ENCODE peak calls at places on chromosome 5, in six cellular contexts. O, Z, H, W, G and E are unnamed samples. For H3K79me1, the result is how much of the 10 kb centered on the place peaks cover.

GRCh38 chr5:94378062-94378461 is 240.3 kb downstream of the KIAA0825 start:
- DNase-seq in Z (no peak), G (no peak), O (no peak), W (no peak), H (no peak), E (no peak)

GRCh38 chr5:116088062-116088461 is 3.2 kb downstream of the COMMD10 start:
- DNase-seq in Z (no peak), O (no peak), H (no peak), G (no peak), W (no peak), E (no peak)

GRCh38 chr5:139904566-139905400 is 109.2 kb downstream of the PSD2 start:
- DNase-seq in G (peak), Z (no peak), H (peak), O (no peak), W (peak), E (no peak)

GRCh38 chr5:142511318-142511717 is 174.6 kb downstream of the FGF1 start:
- DNase-seq in Z (no peak), G (no peak), O (no peak), W (no peak), H (no peak), E (no peak)

GRCh38 chr5:116626272-116626723 is 51.7 kb upstream of the SEMA6A start:
- DNase-seq in H (no peak), W (no peak), Z (no peak), G (no peak), O (peak), E (peak)

GRCh38 chr5:157750320-157750719 is 6.8 kb downstream of the LSM11 start:
- DNase-seq in G (no peak), W (no peak), O (peak), H (no peak), Z (no peak), E (peak)

GRCh38 chr5:40552981-40553380 is 126.7 kb upstream of the PTGER4 start:
- DNase-seq in G (no peak), O (peak), Z (no peak), H (no peak), W (no peak), E (no peak)

GRCh38 chr5:134224905-134225779 is 731 bp downstream of the PPP2CA start:
- DNase-seq in O (peak), H (peak), Z (peak), W (peak), G (peak), E (peak)

GRCh38 chr5:72612810-72613209 is 105.6 kb upstream of the ZNF366 start:
- DNase-seq in W (no peak), O (peak), G (no peak), H (no peak), Z (no peak), E (no peak)

GRCh38 chr5:116746668-116747067 is 172.0 kb upstream of the SEMA6A start:
- DNase-seq in G (no peak), H (no peak), O (no peak), Z (no peak), W (no peak), E (peak)

GRCh38 chr5:151054713-151055112 is 26.1 kb downstream of the TNIP1 start:
- DNase-seq in W (no peak), G (no peak), O (no peak), Z (no peak), H (no peak), E (no peak)

GRCh38 chr5:138502521-138502920 is 37.2 kb downstream of the EGR1 start:
- DNase-seq in H (no peak), W (no peak), G (no peak), Z (no peak), O (no peak), E (no peak)

GRCh38 chr5:84361572-84361971 is 23.1 kb downstream of the EDIL3 start:
- DNase-seq in H (no peak), Z (no peak), G (no peak), O (peak), W (no peak), E (no peak)

GRCh38 chr5:127587246-127587917 is 61.5 kb upstream of the CTXN3 start:
- DNase-seq in H (no peak), W (no peak), O (no peak), G (no peak), Z (no peak), E (no peak)

GRCh38 chr5:159257007-159257406 is 6.1 kb upstream of the UBLCP1 start:
- DNase-seq in H (no peak), Z (no peak), O (no peak), G (no peak), W (no peak), E (no peak)

GRCh38 chr5:54774281-54775171 is 210.9 kb downstream of the ESM1 start:
- DNase-seq in G (no peak), Z (no peak), O (no peak), W (no peak), H (no peak), E (no peak)

GRCh38 chr5:133962131-133962530 is 6.3 kb downstream of the C5orf15 start:
- DNase-seq in W (no peak), H (no peak), G (no peak), Z (no peak), O (no peak), E (no peak)

GRCh38 chr5:132447196-132447595 is 43.4 kb downstream of the IRF1 start:
- DNase-seq in O (no peak), G (no peak), H (no peak), Z (no peak), W (no peak), E (no peak)

GRCh38 chr5:79263290-79263689 is 27.4 kb downstream of the JMY start:
- DNase-seq in Z (no peak), H (no peak), O (no peak), W (no peak), G (no peak), E (no peak)

GRCh38 chr5:9898319-9898718 is 268.2 kb upstream of the TAS2R1 start:
- DNase-seq in O (peak), G (peak), W (peak), Z (no peak), H (peak), E (peak)

GRCh38 chr5:83496626-83497025 is 25.1 kb downstream of the VCAN start:
- DNase-seq in H (no peak), Z (no peak), W (no peak), G (no peak), O (no peak), E (no peak)

GRCh38 chr5:73945505-73945904 is 319.5 kb downstream of the ARHGEF28 start:
- DNase-seq in Z (no peak), W (peak), O (no peak), G (no peak), H (no peak), E (no peak)

GRCh38 chr5:157555031-157555640 is 20.4 kb downstream of the ADAM19 start:
- DNase-seq in Z (peak), W (no peak), G (no peak), O (no peak), H (no peak), E (no peak)

GRCh38 chr5:31434898-31435297 is 97.0 kb downstream of the DROSHA start:
- DNase-seq in G (no peak), O (no peak), H (no peak), Z (no peak), W (no peak), E (no peak)

GRCh38 chr5:141564216-141564692 is 54.5 kb downstream of the DIAPH1 start:
- DNase-seq in H (peak), O (peak), W (peak), G (peak), Z (peak), E (peak)

GRCh38 chr5:80146036-80146435 is 109.8 kb downstream of the SERINC5 start:
- DNase-seq in O (no peak), Z (no peak), W (no peak), H (no peak), G (no peak), E (no peak)

GRCh38 chr5:96876292-96876850 is at the start of gene ERAP2:
- DNase-seq in G (no peak), H (no peak), W (no peak), Z (no peak), O (peak), E (peak)

GRCh38 chr5:120454094-120454798 is 9.9 kb upstream of the PRR16 start:
- DNase-seq in G (peak), H (no peak), Z (no peak), W (no peak), O (peak), E (peak)

GRCh38 chr5:110045153-110045552 is 355.4 kb downstream of the MAN2A1 start:
- DNase-seq in W (no peak), H (no peak), G (no peak), O (no peak), Z (no peak), E (peak)

GRCh38 chr5:133950821-133951612 is 17.4 kb downstream of the C5orf15 start:
- DNase-seq in H (no peak), O (no peak), Z (no peak), W (no peak), G (no peak), E (no peak)

GRCh38 chr5:83354958-83355357 is 116.6 kb upstream of the VCAN start:
- DNase-seq in H (peak), O (no peak), Z (no peak), W (peak), G (no peak), E (no peak)

GRCh38 chr5:43017438-43017820 is 22.7 kb downstream of the ANXA2R start:
- DNase-seq in W (no peak), Z (peak), O (peak), G (no peak), H (peak), E (peak)

GRCh38 chr5:52788505-52788821 is 747 bp downstream of the ITGA1 start:
- DNase-seq in O (no peak), Z (no peak), G (no peak), H (no peak), W (no peak), E (no peak)

GRCh38 chr5:52786391-52786790 is 1.3 kb upstream of the ITGA1 start:
- DNase-seq in O (peak), H (no peak), W (no peak), G (no peak), Z (no peak), E (no peak)

GRCh38 chr5:52789378-52789777 is 1.7 kb downstream of the ITGA1 start:
- DNase-seq in Z (no peak), H (no peak), O (no peak), W (no peak), G (no peak), E (no peak)

GRCh38 chr5:52787600-52788504 is at the start of the genes ITGA1 and PELO:
- DNase-seq in G (peak), W (peak), H (peak), O (peak), Z (peak), E (peak)

GRCh38 chr5:52786937-52787599 is 648 bp upstream of the ITGA1 start:
- DNase-seq in H (peak), O (peak), W (no peak), Z (peak), G (no peak), E (peak)
- H2AFZ ChIP-seq in H (no peak), O (no peak), W (no peak), Z (no peak), G (no peak), E (no peak)

GRCh38 chr5:4413996-4414395 is 726.1 kb upstream of the ADAMTS16 start:
- DNase-seq in Z (no peak), G (no peak), H (no peak), W (no peak), O (no peak), E (no peak)
- H3K79me1 ChIP-seq in Z (under half), G (under half), H (under half), W (under half), O (under half), E (under half)

DNA sequence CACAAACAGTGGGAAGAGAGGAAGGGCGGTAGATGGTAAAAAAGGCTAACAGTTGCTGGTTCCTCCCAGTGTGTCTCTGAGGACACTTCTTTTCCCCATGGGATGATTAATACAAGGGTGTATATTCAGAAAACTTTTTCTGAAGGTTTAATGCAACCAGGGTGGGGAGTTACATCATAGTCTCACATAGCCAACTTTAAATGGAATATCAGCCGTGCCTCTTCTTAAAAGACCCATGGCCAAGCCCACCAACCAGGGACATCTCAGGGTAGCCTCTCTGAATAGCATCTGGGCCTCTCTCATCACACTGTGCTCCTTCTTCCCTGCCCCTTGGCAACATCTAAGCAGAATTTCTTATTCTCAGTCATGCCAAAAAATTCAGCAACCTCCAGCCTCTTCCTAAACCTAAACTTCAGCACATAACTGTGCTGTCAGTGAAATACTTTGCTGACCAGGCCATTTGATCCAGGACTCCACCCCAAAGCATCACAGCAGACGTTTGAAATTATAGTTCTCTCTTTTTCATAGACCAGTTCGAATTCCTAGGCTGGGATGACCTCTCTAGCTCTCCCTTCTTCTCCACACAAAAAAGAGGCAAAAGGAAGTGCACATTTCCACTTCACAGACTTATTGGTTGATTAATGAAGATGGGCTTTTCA is 85.3 kb upstream of the RAI14 start:
- DNase-seq in W (no peak), Z (no peak), H (no peak), G (no peak), O (peak), E (peak)
- H2AFZ ChIP-seq in W (no peak), Z (no peak), H (no peak), G (peak), O (peak), E (no peak)

DNA sequence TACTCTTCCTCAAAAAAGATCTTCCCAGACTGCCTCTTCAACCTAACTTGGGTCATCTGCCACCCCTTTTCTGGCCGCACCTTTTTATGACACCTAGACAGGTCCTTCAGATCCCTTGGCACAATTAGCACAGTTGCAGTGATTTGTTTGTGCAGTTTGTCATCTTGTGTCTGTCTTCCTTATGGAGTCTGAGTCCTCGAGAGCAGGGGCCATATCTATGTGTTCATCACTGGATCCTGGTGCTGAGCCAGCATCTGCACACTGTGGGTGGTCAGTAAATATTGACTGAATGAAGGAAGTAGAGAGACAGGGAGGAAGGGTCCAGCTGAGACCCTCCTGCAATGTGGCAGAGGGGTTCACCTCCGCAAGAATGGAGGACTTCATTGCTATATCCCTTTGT is 14.4 kb downstream of the ERGIC1 start:
- DNase-seq in H (no peak), Z (no peak), O (no peak), G (no peak), W (no peak), E (peak)
- H3K79me1 ChIP-seq in H (under half), Z (under half), O (under half), G (under half), W (half or more), E (under half)

GRCh38 chr5:171523781-171524180 is 104.3 kb downstream of the FGF18 start:
- DNase-seq in H (no peak), W (no peak), Z (no peak), G (no peak), O (no peak), E (no peak)

GRCh38 chr5:171518916-171519315 is 99.5 kb downstream of the FGF18 start:
- DNase-seq in H (no peak), G (no peak), W (no peak), O (no peak), Z (no peak), E (no peak)

GRCh38 chr5:171521219-171521633 is 101.8 kb downstream of the FGF18 start:
- DNase-seq in O (peak), H (peak), Z (peak), W (peak), G (no peak), E (peak)

GRCh38 chr5:171521679-171522078 is 102.2 kb downstream of the FGF18 start:
- DNase-seq in W (no peak), H (no peak), Z (peak), G (no peak), O (no peak), E (no peak)

DNA sequence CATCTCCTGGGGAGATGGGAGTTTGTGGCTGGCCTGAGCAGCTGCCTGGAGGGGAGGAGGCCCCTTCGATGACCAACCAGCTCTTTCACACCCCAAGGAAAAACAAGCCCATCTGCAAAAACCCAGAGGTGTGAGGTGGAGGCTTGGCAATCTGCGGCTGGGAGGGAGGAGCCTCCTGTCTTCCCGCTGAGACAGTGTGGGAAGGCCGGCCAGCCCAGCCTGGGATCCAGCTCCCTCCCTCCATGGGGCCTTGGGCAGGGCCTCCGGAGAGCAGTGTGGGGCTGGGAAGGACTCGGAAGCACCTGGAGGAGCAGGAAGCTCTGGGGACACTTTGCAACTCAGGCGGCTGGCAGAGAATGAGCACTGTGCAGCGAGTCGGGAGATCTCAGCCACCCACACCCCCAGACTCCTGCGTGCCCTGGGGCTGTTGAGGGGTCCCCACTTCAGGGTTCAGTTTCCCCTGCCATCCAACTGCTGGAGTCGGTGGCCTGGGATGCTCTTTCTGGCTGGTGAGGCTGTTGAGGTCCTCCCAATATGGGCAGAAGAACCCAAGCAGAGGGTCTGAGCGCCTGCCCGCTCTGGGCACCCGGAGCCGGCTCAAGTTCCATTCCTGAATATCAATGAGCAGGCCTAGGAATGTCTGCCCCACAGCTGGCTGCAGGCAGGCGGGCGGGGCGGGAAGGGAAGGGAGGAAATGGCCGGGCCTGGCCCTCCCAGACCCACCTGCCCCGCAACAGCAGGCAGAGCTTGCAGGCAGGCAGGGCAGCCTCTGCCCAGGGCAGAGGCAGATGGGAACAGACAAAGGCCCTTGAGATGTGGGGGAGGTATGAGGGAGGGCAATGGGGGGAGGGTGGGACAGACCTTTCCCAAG is 101.1 kb downstream of the FGF18 start:
- DNase-seq in W (peak), Z (peak), O (peak), H (peak), G (peak), E (peak)
- H2AFZ ChIP-seq in W (peak), Z (no peak), O (peak), H (no peak), G (peak), E (peak)

DNA sequence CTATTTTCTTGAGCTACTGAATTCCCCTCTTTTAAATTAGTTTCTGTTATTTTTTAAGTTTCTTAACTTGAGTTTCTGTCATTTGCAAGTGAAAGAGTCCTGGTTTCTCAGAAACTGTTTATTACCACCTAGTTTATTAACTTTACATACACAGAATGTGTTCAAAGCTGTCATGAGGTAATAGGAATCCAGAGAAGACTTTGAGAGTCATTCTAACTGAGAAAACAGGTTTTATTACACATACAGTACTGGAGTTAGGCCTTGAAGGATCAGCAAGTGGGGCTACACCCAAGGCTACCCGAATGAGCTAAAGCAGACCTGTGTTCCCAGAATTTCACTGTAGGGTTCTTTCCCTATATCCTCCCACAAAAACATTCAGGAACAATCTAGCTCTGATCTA is 33.1 kb downstream of the FAM114A2 start:
- DNase-seq in O (no peak), H (no peak), G (no peak), Z (no peak), W (no peak), E (no peak)
- H3K79me1 ChIP-seq in O (under half), H (under half), G (under half), Z (under half), W (under half), E (under half)

GRCh38 chr5:91361055-91361701 is 21.9 kb downstream of the ARRDC3 start:
- DNase-seq in W (no peak), H (no peak), G (no peak), O (no peak), Z (no peak), E (no peak)
- H2AFZ ChIP-seq in W (no peak), H (no peak), G (no peak), O (no peak), Z (no peak), E (no peak)

GRCh38 chr5:6725448-6725847 is 12.2 kb downstream of the TENT4A start:
- DNase-seq in G (no peak), H (no peak), O (no peak), Z (no peak), W (no peak), E (no peak)
- H3K79me1 ChIP-seq in G (under half), H (under half), O (under half), Z (under half), W (under half), E (under half)